ENCODE peak calls at places on chromosomes 2 and 18, in seven cellular contexts. I is fibroblast of gingiva, A is fibroblast of mammary gland, X is stromal cell of bone marrow, Q is AG09319, Y is DMS153, C is RWPE1. Z is an unnamed sample.
A peak's percentile ranks its signal among the peaks of the same experiment; 100 is the strongest.

GRCh38 chr2:107325983-107326786 is 440.2 kb upstream of the ST6GAL2 start:
- DNase-seq in A (peak; percentile 89), Q (no peak), I (peak; percentile 31), X (peak; percentile 84), Y (no peak), C (no peak), Z (no peak)

GRCh38 chr18:26549103-26549485 is 741 bp upstream of the KCTD1 start:
- DNase-seq in Y (peak; percentile 34), Q (no peak), X (no peak), I (peak; percentile 42), C (peak; percentile 48), A (peak; percentile 43), Z (peak; percentile 65)

GRCh38 chr2:231557571-231558217 is 27.4 kb upstream of the NMUR1 start:
- DNase-seq in Q (peak; percentile 62), Y (peak; percentile 46), X (peak; percentile 76), C (peak; percentile 34), I (peak; percentile 75), A (peak; percentile 84), Z (peak; percentile 76)

GRCh38 chr2:33620-34019 is 12.7 kb downstream of the FAM110C start:
- DNase-seq in I (no peak), C (peak; percentile 84), X (no peak), Y (no peak), A (no peak), Q (no peak), Z (no peak)

GRCh38 chr2:241560883-241561474 is 2.4 kb downstream of the BOK start:
- DNase-seq in C (no peak), Y (no peak), Q (no peak), I (no peak), A (no peak), X (no peak), Z (no peak)

GRCh38 chr2:159131267-159131790 is 155.2 kb downstream of the WDSUB1 start:
- DNase-seq in I (no peak), A (no peak), Q (no peak), C (no peak), Y (no peak), X (no peak), Z (no peak)

GRCh38 chr18:23504720-23505119 is 1.4 kb downstream of the RMC1 start:
- DNase-seq in I (no peak), Q (no peak), X (no peak), C (no peak), Y (no peak), A (no peak), Z (no peak)

GRCh38 chr18:39675358-39675757 is 2109.8 kb upstream of the CELF4 start:
- DNase-seq in Q (no peak), A (peak; percentile 77), C (no peak), Y (no peak), X (peak; percentile 21), I (no peak), Z (peak; percentile 38)

GRCh38 chr2:143686585-143687164 is 557.5 kb downstream of the ARHGAP15 start:
- DNase-seq in C (peak; percentile 29), Y (no peak), I (peak; percentile 27), A (peak; percentile 59), X (peak; percentile 22), Q (peak; percentile 8), Z (peak; percentile 71)

GRCh38 chr2:45178854-45179253 is 169.6 kb upstream of the SIX2 start:
- DNase-seq in Q (no peak), C (no peak), X (no peak), A (peak; percentile 93), Y (no peak), I (peak; percentile 81), Z (peak; percentile 49)

GRCh38 chr2:84084856-84085255 is 374.2 kb downstream of the SUCLG1 start:
- DNase-seq in Y (no peak), X (no peak), A (no peak), C (no peak), Q (no peak), I (no peak), Z (no peak)

GRCh38 chr2:65265090-65266045 is 37.7 kb downstream of the ACTR2 start:
- DNase-seq in Q (peak; percentile 76), Y (peak; percentile 72), A (peak; percentile 90), I (peak; percentile 81), C (peak; percentile 35), X (peak; percentile 69), Z (peak; percentile 83)